ENCODE peak calls at places on chromosomes 2 and 18, in five cellular contexts. P, T, W, N and R are unnamed samples.

GRCh38 chr2:96116879-96117533 is 635 bp upstream of the ADRA2B start:
- DNase-seq in P (no peak), T (no peak), W (no peak), N (peak; percentile 17), R (peak; percentile 80)

GRCh38 chr2:207148025-207148424 is 17.7 kb downstream of the KLF7 start:
- DNase-seq in P (no peak), T (peak; percentile 21), W (no peak), N (peak; percentile 61), R (no peak)

GRCh38 chr2:3189076-3189591 is 188.5 kb downstream of the EIPR1 start:
- DNase-seq in P (no peak), T (peak; percentile 61), W (no peak), N (peak; percentile 11), R (no peak)

GRCh38 chr2:24206714-24207113 is 31.9 kb downstream of the FAM228A start:
- DNase-seq in P (no peak), T (no peak), W (no peak), N (no peak), R (no peak)

GRCh38 chr2:109537565-109538221 is 76.1 kb downstream of the SEPTIN10 start:
- DNase-seq in P (no peak), T (no peak), W (no peak), N (peak; percentile 61), R (no peak)

GRCh38 chr2:70261501-70261900 is 3.6 kb downstream of the PCYOX1 start:
- DNase-seq in P (no peak), T (no peak), W (no peak), N (no peak), R (no peak)

GRCh38 chr2:134120160-134120717 is 133.6 kb upstream of the MGAT5 start:
- DNase-seq in P (no peak), T (no peak), W (no peak), N (no peak), R (no peak)

GRCh38 chr18:55477537-55478300 is 110.3 kb downstream of the TCF4 start:
- DNase-seq in P (no peak), T (no peak), W (peak; percentile 48), N (peak; percentile 73), R (peak; percentile 10)

GRCh38 chr2:19861771-19862170 is 40.0 kb downstream of the TTC32 start:
- DNase-seq in P (no peak), T (no peak), W (no peak), N (peak; percentile 54), R (no peak)

GRCh38 chr2:44836916-44837315 is 104.6 kb upstream of the SIX3 start:
- DNase-seq in P (no peak), T (no peak), W (no peak), N (no peak), R (no peak)

GRCh38 chr2:222572761-222573174 is 83.1 kb downstream of the FARSB start:
- DNase-seq in P (peak; percentile 15), T (no peak), W (no peak), N (peak; percentile 61), R (no peak)

GRCh38 chr2:236643480-236643879 is 73.9 kb downstream of the ACKR3 start:
- DNase-seq in P (no peak), T (peak; percentile 10), W (no peak), N (no peak), R (no peak)

GRCh38 chr18:48541026-48541746 is 2.4 kb downstream of the CTIF start:
- DNase-seq in P (no peak), T (peak; percentile 55), W (peak; percentile 60), N (peak; percentile 77), R (peak; percentile 64)

GRCh38 chr2:162057426-162057825 is 16.6 kb downstream of the DPP4 start:
- DNase-seq in P (no peak), T (no peak), W (no peak), N (no peak), R (no peak)

GRCh38 chr2:46601328-46601963 is 122.1 kb downstream of the TMEM247 start:
- DNase-seq in P (no peak), T (no peak), W (no peak), N (peak; percentile 28), R (no peak)

GRCh38 chr2:15648593-15649525 is 57.2 kb downstream of the DDX1 start:
- DNase-seq in P (no peak), T (no peak), W (no peak), N (no peak), R (no peak)

GRCh38 chr2:44804406-44805235 is 136.9 kb upstream of the SIX3 start:
- DNase-seq in P (no peak), T (no peak), W (no peak), N (no peak), R (no peak)

GRCh38 chr2:171433763-171434670 is at the start of the genes DCAF17 and METTL8:
- DNase-seq in P (peak; percentile 81), T (peak; percentile 91), W (peak; percentile 94), N (peak; percentile 94), R (peak; percentile 96)

GRCh38 chr18:50569930-50570329 is 10.0 kb downstream of the MAPK4 start:
- DNase-seq in P (no peak), T (no peak), W (no peak), N (no peak), R (no peak)

GRCh38 chr2:121376851-121377250 is 91.8 kb upstream of the TFCP2L1 start:
- DNase-seq in P (no peak), T (no peak), W (no peak), N (peak; percentile 77), R (no peak)

GRCh38 chr2:72931280-72931910 is 14.1 kb downstream of the EMX1 start:
- DNase-seq in P (peak; percentile 6), T (no peak), W (no peak), N (peak; percentile 36), R (peak; percentile 18)

GRCh38 chr2:236015171-236015570 is 153.0 kb downstream of the GBX2 start:
- DNase-seq in P (no peak), T (no peak), W (no peak), N (no peak), R (no peak)

GRCh38 chr2:158723311-158723838 is 71.7 kb upstream of the DAPL1 start:
- DNase-seq in P (no peak), T (no peak), W (no peak), N (no peak), R (no peak)

GRCh38 chr18:811192-812122 is 585 bp downstream of the YES1 start:
- DNase-seq in P (no peak), T (no peak), W (peak; percentile 24), N (peak; percentile 38), R (peak; percentile 57)

GRCh38 chr2:230914886-230915285 is 10.2 kb downstream of the GPR55 start:
- DNase-seq in P (no peak), T (no peak), W (peak; percentile 4), N (no peak), R (no peak)

GRCh38 chr2:230913812-230914211 is 11.2 kb downstream of the GPR55 start:
- DNase-seq in P (no peak), T (no peak), W (no peak), N (no peak), R (no peak)

GRCh38 chr2:230915297-230915696 is 9.7 kb downstream of the GPR55 start:
- DNase-seq in P (no peak), T (no peak), W (no peak), N (no peak), R (no peak)

GRCh38 chr2:230912046-230912445 is 13.0 kb downstream of the GPR55 start:
- DNase-seq in P (no peak), T (no peak), W (no peak), N (no peak), R (no peak)

DNA sequence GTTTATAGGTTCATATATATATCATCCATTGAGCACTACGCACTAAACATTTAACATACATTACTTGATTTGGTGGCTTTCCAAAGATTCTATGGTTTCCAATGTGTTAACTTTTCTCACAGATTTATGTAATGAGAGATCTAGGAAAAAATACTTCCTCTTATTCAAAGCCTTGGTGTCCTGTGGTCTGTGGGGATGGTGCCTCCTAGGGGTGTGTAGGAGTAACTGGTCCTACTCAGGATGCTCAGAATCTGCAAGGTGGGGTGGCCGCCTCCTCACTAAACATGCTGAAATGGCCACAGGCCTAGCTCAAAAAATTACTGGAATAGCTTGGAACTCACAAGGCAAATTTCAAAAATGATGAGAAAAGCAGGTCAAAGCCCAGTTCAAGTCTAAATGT is 11.6 kb downstream of the GPR55 start:
- DNase-seq in P (no peak), T (no peak), W (no peak), N (peak; percentile 37), R (no peak)
- TF ChIP-seq CTCF in P (peak; percentile 33), T (no peak), W (no peak), N (peak; percentile 55), R (peak; percentile 31)

GRCh38 chr2:105339414-105339813 is 2.1 kb downstream of the C2orf49 start:
- DNase-seq in P (no peak), T (no peak), W (no peak), N (no peak), R (no peak)

DNA sequence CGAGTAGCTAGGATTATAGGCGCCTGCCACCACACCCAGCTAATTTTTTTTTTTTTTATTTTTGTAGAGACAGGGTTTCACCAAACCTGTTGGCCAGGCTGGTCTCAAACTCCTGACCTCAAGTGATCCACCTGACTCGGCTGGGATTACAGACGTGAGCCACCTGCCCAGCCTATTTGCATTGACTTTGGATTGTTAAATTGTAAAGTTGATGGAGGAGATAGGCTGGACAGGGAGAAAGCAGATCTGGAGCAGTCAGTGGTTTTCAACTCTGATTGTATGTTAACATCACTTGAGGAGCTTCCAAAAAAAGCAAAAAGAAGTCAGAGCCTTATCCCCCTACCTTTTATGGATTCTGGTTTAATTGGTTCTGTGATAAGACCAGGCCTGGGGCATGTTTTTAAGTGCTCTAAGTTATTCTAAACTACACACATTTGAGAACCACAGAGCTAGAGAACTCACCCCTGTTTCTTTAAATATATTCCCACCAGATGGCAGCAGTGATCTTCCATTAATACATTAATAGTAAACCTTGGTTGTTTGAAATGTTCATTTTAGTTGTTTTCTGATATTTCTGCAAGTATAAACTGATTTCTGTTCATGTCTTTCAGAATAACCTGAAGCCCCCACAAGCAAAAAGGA is 7.5 kb downstream of the C2orf49 start:
- DNase-seq in P (no peak), T (no peak), W (no peak), N (peak; percentile 72), R (no peak)
- TF ChIP-seq CTCF in P (peak; percentile 52), T (peak; percentile 41), W (peak; percentile 16), N (peak; percentile 17), R (no peak)

DNA sequence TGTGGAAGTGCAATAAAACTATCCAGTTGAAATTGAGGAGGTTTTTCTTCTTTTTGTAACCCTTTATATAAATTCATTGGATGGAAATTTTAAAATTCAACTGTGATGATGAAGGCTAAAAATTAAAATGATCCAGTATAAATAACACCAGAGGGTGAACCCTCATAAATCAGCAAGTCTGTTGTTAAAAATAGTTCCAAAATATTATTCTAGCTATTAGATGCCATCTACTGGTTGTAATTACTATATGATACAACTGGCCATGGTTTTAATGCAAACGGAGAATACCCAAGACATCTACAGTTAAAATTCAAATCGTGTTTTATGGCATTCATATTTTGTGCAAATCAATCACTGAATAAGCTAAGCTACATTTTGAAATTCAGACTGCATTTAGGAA is 53.8 kb downstream of the TMEM200C start:
- DNase-seq in P (no peak), T (no peak), W (no peak), N (peak; percentile 1), R (no peak)
- TF ChIP-seq CTCF in P (no peak), T (no peak), W (no peak), N (no peak), R (no peak)

DNA sequence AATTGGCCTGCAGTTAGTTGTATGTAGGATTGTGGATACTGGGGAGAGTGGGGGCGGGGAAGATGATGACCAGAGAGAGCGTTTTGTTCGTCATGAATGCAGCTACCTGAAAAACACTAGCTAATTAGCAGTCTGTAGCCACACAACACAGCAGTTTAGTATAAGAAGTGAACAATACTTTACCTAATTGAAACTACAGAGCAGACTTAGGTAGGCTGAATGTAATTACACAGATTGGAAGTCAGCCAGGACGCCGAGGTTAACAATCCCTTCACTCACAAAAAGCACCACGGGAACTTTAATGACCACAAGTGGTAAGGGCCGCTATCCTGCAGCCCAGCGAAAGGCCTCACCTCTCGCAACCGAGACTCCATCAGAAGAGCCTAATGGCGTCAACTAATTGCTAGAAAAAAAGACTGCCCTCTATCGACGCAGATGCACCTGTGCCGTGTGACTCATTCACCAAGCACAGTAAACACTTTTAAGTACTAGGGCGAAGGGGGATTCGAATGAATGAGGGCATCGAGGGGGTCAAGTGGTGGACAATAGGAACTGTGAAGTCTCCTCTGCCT is 591.0 kb downstream of the ARHGAP15 start:
- DNase-seq in P (no peak), T (no peak), W (no peak), N (no peak), R (no peak)
- TF ChIP-seq CTCF in P (no peak), T (no peak), W (no peak), N (no peak), R (no peak)